ENCODE peak calls at places on chromosome 16, in eight cellular contexts. One of them, this sample, is unnamed.
A peak's percentile ranks its signal among the peaks of the same experiment; 100 is the strongest.

GRCh38 chr16:28846933-28847273 is 755 bp upstream of the TUFM start:
- DNase-seq in thyroid gland: no peak
- DNase-seq in EL: no peak
- DNase-seq in HT-29: no peak
- DNase-seq in stimulated activated CD4-positive, alpha-beta T cell treated with anti-CD3 and anti-CD28 coated beads, Interleukin-1b, Interleukin-23, amount 100 ng/mL, for 1 hour: no peak
- DNase-seq in HFF-Myc: no peak
- DNase-seq in AG04450: no peak
- DNase-seq in H9: no peak
- DNase-seq in this sample: no peak

GRCh38 chr16:89170346-89171215 is 967 bp upstream of the CDH15 start:
- DNase-seq in thyroid gland: peak; percentile 48
- DNase-seq in EL: no peak
- DNase-seq in HT-29: peak; percentile 47
- DNase-seq in stimulated activated CD4-positive, alpha-beta T cell treated with anti-CD3 and anti-CD28 coated beads, Interleukin-1b, Interleukin-23, amount 100 ng/mL, for 1 hour: no peak
- DNase-seq in HFF-Myc: no peak
- DNase-seq in AG04450: no peak
- DNase-seq in H9: peak; percentile 91
- DNase-seq in this sample: no peak

GRCh38 chr16:88948781-88949490 is 28.1 kb downstream of the CBFA2T3 start:
- DNase-seq in thyroid gland: no peak
- DNase-seq in EL: no peak
- DNase-seq in HT-29: no peak
- DNase-seq in stimulated activated CD4-positive, alpha-beta T cell treated with anti-CD3 and anti-CD28 coated beads, Interleukin-1b, Interleukin-23, amount 100 ng/mL, for 1 hour: no peak
- DNase-seq in HFF-Myc: no peak
- DNase-seq in AG04450: no peak
- DNase-seq in H9: no peak
- DNase-seq in this sample: no peak

GRCh38 chr16:65655802-65656201 is 533.9 kb upstream of the CDH11 start:
- DNase-seq in thyroid gland: no peak
- DNase-seq in EL: no peak
- DNase-seq in HT-29: no peak
- DNase-seq in stimulated activated CD4-positive, alpha-beta T cell treated with anti-CD3 and anti-CD28 coated beads, Interleukin-1b, Interleukin-23, amount 100 ng/mL, for 1 hour: no peak
- DNase-seq in HFF-Myc: no peak
- DNase-seq in AG04450: no peak
- DNase-seq in H9: no peak
- DNase-seq in this sample: no peak

GRCh38 chr16:84332975-84333684 is 35.2 kb upstream of the ATP2C2 start:
- DNase-seq in thyroid gland: peak; percentile 87
- DNase-seq in EL: no peak
- DNase-seq in HT-29: peak; percentile 43
- DNase-seq in stimulated activated CD4-positive, alpha-beta T cell treated with anti-CD3 and anti-CD28 coated beads, Interleukin-1b, Interleukin-23, amount 100 ng/mL, for 1 hour: no peak
- DNase-seq in HFF-Myc: no peak
- DNase-seq in AG04450: no peak
- DNase-seq in H9: peak; percentile 57
- DNase-seq in this sample: no peak

GRCh38 chr16:87954361-87954760 is 3.1 kb downstream of the BANP start:
- DNase-seq in thyroid gland: no peak
- DNase-seq in EL: no peak
- DNase-seq in HT-29: no peak
- DNase-seq in stimulated activated CD4-positive, alpha-beta T cell treated with anti-CD3 and anti-CD28 coated beads, Interleukin-1b, Interleukin-23, amount 100 ng/mL, for 1 hour: no peak
- DNase-seq in HFF-Myc: no peak
- DNase-seq in AG04450: no peak
- DNase-seq in H9: no peak
- DNase-seq in this sample: no peak

GRCh38 chr16:11497851-11498289 is 88.8 kb downstream of the LITAF start:
- DNase-seq in thyroid gland: peak; percentile 41
- DNase-seq in EL: peak; percentile 24
- DNase-seq in HT-29: peak; percentile 85
- DNase-seq in stimulated activated CD4-positive, alpha-beta T cell treated with anti-CD3 and anti-CD28 coated beads, Interleukin-1b, Interleukin-23, amount 100 ng/mL, for 1 hour: no peak
- DNase-seq in HFF-Myc: no peak
- DNase-seq in AG04450: no peak
- DNase-seq in H9: no peak
- DNase-seq in this sample: no peak

GRCh38 chr16:48156790-48157209 is 1.0 kb upstream of the ABCC12 start:
- DNase-seq in thyroid gland: peak; percentile 84
- DNase-seq in EL: peak; percentile 67
- DNase-seq in HT-29: peak; percentile 66
- DNase-seq in stimulated activated CD4-positive, alpha-beta T cell treated with anti-CD3 and anti-CD28 coated beads, Interleukin-1b, Interleukin-23, amount 100 ng/mL, for 1 hour: peak; percentile 54
- DNase-seq in HFF-Myc: peak; percentile 43
- DNase-seq in AG04450: peak; percentile 68
- DNase-seq in H9: peak; percentile 85
- DNase-seq in this sample: peak; percentile 45

GRCh38 chr16:47657977-47658376 is 196.8 kb downstream of the PHKB start:
- DNase-seq in thyroid gland: no peak
- DNase-seq in EL: no peak
- DNase-seq in HT-29: no peak
- DNase-seq in stimulated activated CD4-positive, alpha-beta T cell treated with anti-CD3 and anti-CD28 coated beads, Interleukin-1b, Interleukin-23, amount 100 ng/mL, for 1 hour: no peak
- DNase-seq in HFF-Myc: no peak
- DNase-seq in AG04450: no peak
- DNase-seq in H9: no peak
- DNase-seq in this sample: no peak

GRCh38 chr16:49876716-49877129 is 20.8 kb upstream of the ZNF423 start:
- DNase-seq in thyroid gland: peak; percentile 63
- DNase-seq in EL: peak; percentile 25
- DNase-seq in HT-29: peak; percentile 33
- DNase-seq in stimulated activated CD4-positive, alpha-beta T cell treated with anti-CD3 and anti-CD28 coated beads, Interleukin-1b, Interleukin-23, amount 100 ng/mL, for 1 hour: no peak
- DNase-seq in HFF-Myc: no peak
- DNase-seq in AG04450: no peak
- DNase-seq in H9: peak; percentile 91
- DNase-seq in this sample: no peak

GRCh38 chr16:89024546-89024945 is 47.5 kb upstream of the CBFA2T3 start:
- DNase-seq in thyroid gland: no peak
- DNase-seq in EL: no peak
- DNase-seq in HT-29: no peak
- DNase-seq in stimulated activated CD4-positive, alpha-beta T cell treated with anti-CD3 and anti-CD28 coated beads, Interleukin-1b, Interleukin-23, amount 100 ng/mL, for 1 hour: no peak
- DNase-seq in HFF-Myc: no peak
- DNase-seq in AG04450: no peak
- DNase-seq in H9: no peak
- DNase-seq in this sample: no peak

GRCh38 chr16:14509055-14509454 is 121.0 kb downstream of the PARN start:
- DNase-seq in thyroid gland: no peak
- DNase-seq in EL: no peak
- DNase-seq in HT-29: no peak
- DNase-seq in stimulated activated CD4-positive, alpha-beta T cell treated with anti-CD3 and anti-CD28 coated beads, Interleukin-1b, Interleukin-23, amount 100 ng/mL, for 1 hour: no peak
- DNase-seq in HFF-Myc: no peak
- DNase-seq in AG04450: no peak
- DNase-seq in H9: no peak
- DNase-seq in this sample: peak; percentile 70

GRCh38 chr16:67537270-67537635 is 8.6 kb downstream of the RIPOR1 start:
- DNase-seq in thyroid gland: peak; percentile 84
- DNase-seq in EL: peak; percentile 63
- DNase-seq in HT-29: no peak
- DNase-seq in stimulated activated CD4-positive, alpha-beta T cell treated with anti-CD3 and anti-CD28 coated beads, Interleukin-1b, Interleukin-23, amount 100 ng/mL, for 1 hour: no peak
- DNase-seq in HFF-Myc: no peak
- DNase-seq in AG04450: no peak
- DNase-seq in H9: peak; percentile 63
- DNase-seq in this sample: no peak

GRCh38 chr16:11399261-11399831 is 54.1 kb downstream of the RMI2 start:
- DNase-seq in thyroid gland: no peak
- DNase-seq in EL: no peak
- DNase-seq in HT-29: no peak
- DNase-seq in stimulated activated CD4-positive, alpha-beta T cell treated with anti-CD3 and anti-CD28 coated beads, Interleukin-1b, Interleukin-23, amount 100 ng/mL, for 1 hour: no peak
- DNase-seq in HFF-Myc: no peak
- DNase-seq in AG04450: no peak
- DNase-seq in H9: no peak
- DNase-seq in this sample: no peak

GRCh38 chr16:60648260-60648659 is 1388.0 kb downstream of the CDH8 start:
- DNase-seq in thyroid gland: no peak
- DNase-seq in EL: no peak
- DNase-seq in HT-29: no peak
- DNase-seq in stimulated activated CD4-positive, alpha-beta T cell treated with anti-CD3 and anti-CD28 coated beads, Interleukin-1b, Interleukin-23, amount 100 ng/mL, for 1 hour: no peak
- DNase-seq in HFF-Myc: no peak
- DNase-seq in AG04450: no peak
- DNase-seq in H9: no peak
- DNase-seq in this sample: no peak

GRCh38 chr16:89179656-89180315 is 8.2 kb downstream of the CDH15 start:
- DNase-seq in thyroid gland: no peak
- DNase-seq in EL: no peak
- DNase-seq in HT-29: no peak
- DNase-seq in stimulated activated CD4-positive, alpha-beta T cell treated with anti-CD3 and anti-CD28 coated beads, Interleukin-1b, Interleukin-23, amount 100 ng/mL, for 1 hour: no peak
- DNase-seq in HFF-Myc: no peak
- DNase-seq in AG04450: no peak
- DNase-seq in H9: no peak
- DNase-seq in this sample: no peak

GRCh38 chr16:17358350-17358749 is 112.4 kb downstream of the XYLT1 start:
- DNase-seq in thyroid gland: no peak
- DNase-seq in EL: no peak
- DNase-seq in HT-29: no peak
- DNase-seq in stimulated activated CD4-positive, alpha-beta T cell treated with anti-CD3 and anti-CD28 coated beads, Interleukin-1b, Interleukin-23, amount 100 ng/mL, for 1 hour: no peak
- DNase-seq in HFF-Myc: no peak
- DNase-seq in AG04450: no peak
- DNase-seq in H9: no peak
- DNase-seq in this sample: no peak

GRCh38 chr16:71894229-71894920 is 956 bp upstream of the IST1 start:
- DNase-seq in thyroid gland: peak; percentile 40
- DNase-seq in EL: peak; percentile 66
- DNase-seq in HT-29: peak; percentile 57
- DNase-seq in stimulated activated CD4-positive, alpha-beta T cell treated with anti-CD3 and anti-CD28 coated beads, Interleukin-1b, Interleukin-23, amount 100 ng/mL, for 1 hour: no peak
- DNase-seq in HFF-Myc: peak; percentile 24
- DNase-seq in AG04450: no peak
- DNase-seq in H9: peak; percentile 86
- DNase-seq in this sample: peak; percentile 38

GRCh38 chr16:3171855-3172593 is 16.0 kb upstream of the OR1F1 start:
- DNase-seq in thyroid gland: no peak
- DNase-seq in EL: peak; percentile 56
- DNase-seq in HT-29: no peak
- DNase-seq in stimulated activated CD4-positive, alpha-beta T cell treated with anti-CD3 and anti-CD28 coated beads, Interleukin-1b, Interleukin-23, amount 100 ng/mL, for 1 hour: no peak
- DNase-seq in HFF-Myc: no peak
- DNase-seq in AG04450: no peak
- DNase-seq in H9: peak; percentile 87
- DNase-seq in this sample: no peak

GRCh38 chr16:86609115-86609514 is 30.8 kb downstream of the FOXL1 start:
- DNase-seq in thyroid gland: no peak
- DNase-seq in EL: peak; percentile 99
- DNase-seq in HT-29: no peak
- DNase-seq in stimulated activated CD4-positive, alpha-beta T cell treated with anti-CD3 and anti-CD28 coated beads, Interleukin-1b, Interleukin-23, amount 100 ng/mL, for 1 hour: no peak
- DNase-seq in HFF-Myc: no peak
- DNase-seq in AG04450: peak; percentile 86
- DNase-seq in H9: no peak
- DNase-seq in this sample: peak; percentile 90

GRCh38 chr16:14345512-14346115 is 274.5 kb downstream of the MRTFB start:
- DNase-seq in thyroid gland: no peak
- DNase-seq in EL: no peak
- DNase-seq in HT-29: no peak
- DNase-seq in stimulated activated CD4-positive, alpha-beta T cell treated with anti-CD3 and anti-CD28 coated beads, Interleukin-1b, Interleukin-23, amount 100 ng/mL, for 1 hour: no peak
- DNase-seq in HFF-Myc: no peak
- DNase-seq in AG04450: no peak
- DNase-seq in H9: no peak
- DNase-seq in this sample: no peak

GRCh38 chr16:12627394-12627793 is 176.3 kb downstream of the CPPED1 start:
- DNase-seq in thyroid gland: no peak
- DNase-seq in EL: no peak
- DNase-seq in HT-29: no peak
- DNase-seq in stimulated activated CD4-positive, alpha-beta T cell treated with anti-CD3 and anti-CD28 coated beads, Interleukin-1b, Interleukin-23, amount 100 ng/mL, for 1 hour: no peak
- DNase-seq in HFF-Myc: no peak
- DNase-seq in AG04450: no peak
- DNase-seq in H9: no peak
- DNase-seq in this sample: no peak